ENCODE peak calls at places on chromosomes 12 and 14, in four cellular contexts. C is NCI-H1105, S is H7, D is mesothelial cell of epicardium. B is an unnamed sample.

GRCh38 chr12:61757831-61758505 is 502.2 kb upstream of the USP15 start:
- DNase-seq in C (no peak), S (no peak), D (no peak), B (no peak)

GRCh38 chr14:38210168-38210567 is 2.5 kb downstream of the SSTR1 start:
- DNase-seq in C (no peak), S (no peak), D (no peak), B (no peak)

GRCh38 chr14:21326972-21327371 is 47.1 kb downstream of the RPGRIP1 start:
- DNase-seq in C (no peak), S (no peak), D (no peak), B (no peak)

GRCh38 chr14:100498068-100498467 is 89.1 kb downstream of the BEGAIN start:
- DNase-seq in C (no peak), S (no peak), D (no peak), B (no peak)

GRCh38 chr12:64780531-64781373 is 21.5 kb upstream of the GNS start:
- DNase-seq in C (peak; percentile 52), S (peak; percentile 82), D (peak; percentile 31), B (peak; percentile 32)

GRCh38 chr14:36662258-36662542 is 540 bp downstream of the PAX9 start:
- DNase-seq in C (no peak), S (no peak), D (no peak), B (no peak)

GRCh38 chr14:72291908-72292688 is 359.9 kb downstream of the RGS6 start:
- DNase-seq in C (no peak), S (peak; percentile 65), D (no peak), B (peak; percentile 25)

GRCh38 chr12:79006306-79006705 is 141.7 kb downstream of the SYT1 start:
- DNase-seq in C (no peak), S (no peak), D (no peak), B (no peak)

GRCh38 chr14:35342160-35343010 is 50.2 kb downstream of the PSMA6 start:
- DNase-seq in C (no peak), S (no peak), D (no peak), B (no peak)

GRCh38 chr12:65518771-65519170 is 240.3 kb downstream of the MSRB3 start:
- DNase-seq in C (no peak), S (no peak), D (no peak), B (no peak)

GRCh38 chr12:10205251-10205807 is 7.3 kb upstream of the GABARAPL1 start:
- DNase-seq in C (no peak), S (no peak), D (no peak), B (no peak)

GRCh38 chr12:105431537-105431936 is 101.0 kb downstream of the C12orf75 start:
- DNase-seq in C (no peak), S (no peak), D (no peak), B (no peak)

GRCh38 chr14:44897844-44898151 is 63.9 kb downstream of the KLHL28 start:
- DNase-seq in C (no peak), S (no peak), D (no peak), B (no peak)